ENCODE peak calls at places on chromosomes 13 and 19, in five cellular contexts. O is CD8-positive, alpha-beta T cell; T is AG09309; C is AG04449; R is astrocyte. U is an unnamed sample.

GRCh38 chr13:106374631-106375030 is 160.8 kb downstream of the EFNB2 start:
- DNase-seq in C (no peak), T (no peak), R (no peak), O (no peak), U (no peak)

GRCh38 chr13:48319458-48320395 is 16.2 kb downstream of the RB1 start:
- DNase-seq in R (no peak), C (no peak), T (no peak), O (no peak), U (peak)

GRCh38 chr19:48741222-48741999 is 1.0 kb upstream of the RASIP1 start:
- DNase-seq in R (no peak), O (peak), C (no peak), T (no peak), U (peak)

GRCh38 chr13:73194310-73194709 is 135.5 kb downstream of the KLF5 start:
- DNase-seq in C (no peak), T (no peak), R (no peak), O (no peak), U (no peak)

GRCh38 chr19:44640518-44640917 is 3.2 kb upstream of the PVR start:
- DNase-seq in C (no peak), R (peak), O (no peak), T (no peak), U (no peak)

GRCh38 chr19:55460670-55461258 is 678 bp downstream of the ISOC2 start:
- DNase-seq in O (no peak), R (peak), T (peak), C (no peak), U (peak)

GRCh38 chr13:112072531-112073244 is 5.7 kb downstream of the SOX1 start:
- DNase-seq in T (no peak), R (no peak), O (no peak), C (no peak), U (no peak)

GRCh38 chr19:18433039-18433691 is 4.8 kb downstream of the ISYNA1 start:
- DNase-seq in T (no peak), R (no peak), O (peak), C (no peak), U (no peak)

GRCh38 chr13:38693641-38694040 is 6.8 kb downstream of the FREM2 start:
- DNase-seq in O (no peak), T (no peak), R (no peak), C (no peak), U (no peak)

GRCh38 chr19:15701757-15702589 is 25.9 kb upstream of the OR10H2 start:
- DNase-seq in C (no peak), R (no peak), O (no peak), T (no peak), U (no peak)

GRCh38 chr13:112842343-112842856 is 126.6 kb upstream of the MCF2L start:
- DNase-seq in R (peak), O (no peak), T (no peak), C (no peak), U (no peak)

GRCh38 chr19:53549354-53549753 is 11.4 kb downstream of the ZNF331 start:
- DNase-seq in C (peak), T (peak), R (peak), O (no peak), U (no peak)

GRCh38 chr19:47729468-47729798 is 15.9 kb upstream of the NOP53 start:
- DNase-seq in O (no peak), R (peak), T (no peak), C (no peak), U (peak)

GRCh38 chr19:15323496-15324235 is 8.7 kb downstream of the BRD4 start:
- DNase-seq in R (no peak), O (no peak), C (no peak), T (no peak), U (peak)

GRCh38 chr19:34261335-34262109 is 7.2 kb downstream of the GARRE1 start:
- DNase-seq in R (no peak), O (no peak), C (no peak), T (no peak), U (no peak)

GRCh38 chr19:34088292-34088691 is 84.0 kb upstream of the LSM14A start:
- DNase-seq in O (no peak), R (no peak), T (no peak), C (no peak), U (no peak)

GRCh38 chr13:73952683-73953082 is 181.5 kb downstream of the KLF12 start:
- DNase-seq in C (no peak), O (no peak), T (no peak), R (peak), U (no peak)

DNA sequence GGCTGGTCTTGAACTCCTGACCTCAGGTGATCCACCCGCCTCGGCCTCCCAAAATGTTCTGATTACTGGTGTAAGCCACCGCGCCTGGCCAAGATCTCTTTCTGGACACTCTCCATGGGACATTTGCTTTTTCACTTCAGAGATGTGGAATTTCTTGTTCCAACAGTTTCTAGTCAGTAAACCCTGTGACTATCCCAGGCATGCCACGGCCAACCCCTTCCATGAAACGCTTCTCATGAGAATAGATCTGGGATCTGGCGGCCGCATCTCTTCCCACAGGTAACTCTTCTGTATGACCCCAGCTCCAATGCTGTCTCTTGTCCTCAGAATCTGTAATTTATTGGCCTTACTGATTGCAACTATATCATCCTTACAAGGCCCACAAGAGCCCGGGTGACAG is 16.2 kb downstream of the PLPP2 start:
- DNase-seq in C (no peak), R (no peak), T (no peak), O (no peak), U (no peak)
- TF ChIP-seq CTCF in C (no peak), R (no peak), T (no peak), O (no peak), U (no peak)

GRCh38 chr19:5030136-5030820 is 61.4 kb downstream of the KDM4B start:
- DNase-seq in T (no peak), R (no peak), C (no peak), O (no peak), U (no peak)

GRCh38 chr19:5035105-5035761 is 66.3 kb downstream of the KDM4B start:
- DNase-seq in C (no peak), T (no peak), R (no peak), O (no peak), U (no peak)

GRCh38 chr19:5030822-5031221 is 61.9 kb downstream of the KDM4B start:
- DNase-seq in O (no peak), R (no peak), T (no peak), C (no peak), U (no peak)

GRCh38 chr19:5031231-5032100 is 62.6 kb downstream of the KDM4B start:
- DNase-seq in O (peak), R (no peak), T (no peak), C (no peak), U (peak)

DNA sequence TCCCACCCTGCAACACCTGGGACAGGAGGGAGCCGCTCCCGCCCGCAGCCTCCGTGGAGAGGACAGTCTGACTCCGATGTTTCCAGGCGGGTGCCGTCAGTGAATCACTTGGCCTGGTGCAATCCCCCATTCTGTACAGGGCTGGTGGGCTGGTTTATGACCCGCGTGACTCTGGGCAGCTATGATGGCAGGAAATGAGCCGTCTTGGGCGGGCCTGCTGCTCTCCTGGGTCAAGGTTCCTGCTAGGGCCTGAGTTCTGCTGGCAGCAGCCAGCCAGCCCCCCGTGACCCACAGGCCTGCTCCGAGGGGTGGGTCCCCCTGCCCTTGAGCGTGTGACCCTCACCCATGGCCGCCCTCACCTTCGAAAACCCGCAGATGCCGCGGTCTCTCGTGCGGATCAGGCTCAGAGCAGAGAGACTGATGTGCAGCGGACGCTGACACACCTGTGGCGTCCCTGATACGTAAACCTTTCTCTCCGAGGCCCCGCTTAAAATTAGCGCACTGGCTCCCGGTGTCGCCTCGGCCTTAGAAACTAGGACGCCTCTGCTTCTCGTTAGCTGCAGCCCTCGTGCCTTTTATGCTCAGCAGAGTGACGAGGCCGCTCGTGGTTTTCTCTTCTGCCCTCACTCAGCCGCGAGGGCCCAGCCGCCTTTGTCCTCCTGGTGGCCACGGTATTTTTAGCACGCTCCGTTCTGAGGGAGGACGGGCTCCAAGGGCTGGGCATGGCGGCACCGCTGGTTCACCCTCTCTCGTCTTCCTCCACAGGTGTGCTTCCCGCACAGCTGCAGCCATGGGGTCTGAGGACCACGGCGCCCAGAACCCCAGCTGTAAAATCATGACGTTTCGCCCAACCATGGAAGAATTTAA is 63.4 kb downstream of the KDM4B start:
- DNase-seq in R (no peak), O (no peak), C (no peak), T (no peak), U (no peak)
- TF ChIP-seq CTCF in R (no peak), O (no peak), C (peak), T (no peak), U (no peak)

GRCh38 chr13:110444226-110444653 is 117.3 kb downstream of the RAB20 start:
- DNase-seq in R (peak), C (no peak), T (no peak), O (no peak), U (no peak)
- TF ChIP-seq CTCF in R (peak), C (no peak), T (peak), O (no peak), U (peak)

GRCh38 chr19:51513968-51514367 is 12.4 kb upstream of the SIGLEC12 start:
- DNase-seq in C (no peak), T (no peak), R (no peak), O (no peak), U (no peak)

GRCh38 chr19:51509823-51510660 is 8.4 kb upstream of the SIGLEC12 start:
- DNase-seq in O (no peak), T (no peak), C (no peak), R (no peak), U (no peak)

GRCh38 chr19:51508059-51508733 is 6.6 kb upstream of the SIGLEC12 start:
- DNase-seq in R (no peak), T (no peak), O (no peak), C (no peak), U (no peak)

GRCh38 chr19:51514866-51515481 is 13.4 kb upstream of the SIGLEC12 start:
- DNase-seq in R (peak), T (peak), C (peak), O (peak), U (no peak)

DNA sequence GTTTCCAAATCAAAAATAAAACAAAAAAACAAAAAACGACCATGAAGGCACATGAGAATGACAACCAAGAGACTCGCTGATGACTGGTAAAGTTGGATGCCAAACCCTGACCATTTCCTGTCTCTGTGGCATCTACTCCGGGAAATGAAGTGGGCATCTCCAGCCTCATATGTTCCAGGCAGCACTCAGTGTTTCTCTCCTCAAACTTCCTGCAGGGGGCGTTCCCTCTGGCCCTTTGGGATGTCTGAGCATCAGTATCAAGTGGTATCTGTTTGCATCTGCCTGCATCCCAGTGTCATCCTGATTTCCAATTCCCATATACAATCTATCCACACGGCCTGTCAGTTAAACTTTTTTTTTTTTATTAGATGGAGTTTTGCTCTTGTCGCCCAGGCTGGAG is 9.8 kb upstream of the SIGLEC12 start:
- DNase-seq in T (no peak), O (no peak), R (no peak), C (no peak), U (no peak)
- TF ChIP-seq CTCF in T (peak), O (no peak), R (no peak), C (peak), U (no peak)

DNA sequence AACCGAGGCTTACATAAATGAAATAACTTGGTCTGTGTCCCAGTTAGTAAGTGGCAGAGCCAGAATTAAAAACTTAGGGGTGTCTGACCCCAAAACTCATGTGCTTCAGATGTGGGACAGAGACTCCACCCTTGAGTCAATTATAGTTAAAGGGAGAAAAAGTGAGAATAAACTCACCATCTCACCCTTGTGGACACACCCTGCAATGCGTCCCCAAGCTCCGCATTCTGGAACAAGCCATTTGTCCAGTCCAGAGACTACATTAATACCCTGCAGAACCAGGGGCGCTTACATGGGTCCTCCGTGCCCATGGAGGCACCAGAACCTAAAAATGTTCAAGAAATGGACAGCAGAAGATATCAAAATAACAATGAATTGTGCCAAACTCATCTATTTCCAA is 207.0 kb upstream of the ZNF507 start:
- DNase-seq in O (no peak), C (no peak), T (no peak), R (no peak), U (no peak)
- TF ChIP-seq CTCF in O (no peak), C (no peak), T (no peak), R (no peak), U (no peak)

GRCh38 chr13:43303040-43303729 is 279.8 kb downstream of the DNAJC15 start:
- DNase-seq in O (no peak), T (no peak), C (no peak), R (peak), U (no peak)
- TF ChIP-seq CTCF in O (no peak), T (peak), C (peak), R (peak), U (peak)

GRCh38 chr19:49890349-49891311 is 6.1 kb downstream of the IL4I1 start:
- DNase-seq in R (no peak), C (no peak), O (peak), T (no peak), U (peak)
- TF ChIP-seq CTCF in R (no peak), C (no peak), O (peak), T (no peak), U (peak)